ENCODE peak calls at places on chromosome 18, in nine cellular contexts. D, W, J, R, N, I, Y, B and E are unnamed samples.

GRCh38 chr18:1954583-1955312 is 616.6 kb downstream of the METTL4 start:
- DNase-seq in D (no peak), W (no peak), J (no peak), R (no peak), N (no peak), I (no peak), Y (no peak), B (no peak), E (no peak)

GRCh38 chr18:24868760-24869237 is 408.4 kb downstream of the HRH4 start:
- DNase-seq in D (no peak), W (no peak), J (no peak), R (no peak), N (peak; percentile 59), I (no peak), Y (no peak), B (no peak), E (no peak)

GRCh38 chr18:22385718-22386117 is 32.0 kb downstream of the CTAGE1 start:
- DNase-seq in D (no peak), W (no peak), J (no peak), R (no peak), N (peak; percentile 60), I (no peak), Y (no peak), B (no peak), E (no peak)

GRCh38 chr18:2883137-2883671 is 36.4 kb downstream of the EMILIN2 start:
- DNase-seq in D (no peak), W (no peak), J (peak; percentile 54), R (no peak), N (no peak), I (no peak), Y (peak; percentile 83), B (no peak), E (no peak)

GRCh38 chr18:80140455-80140985 is 31.5 kb downstream of the ADNP2 start:
- DNase-seq in D (no peak), W (no peak), J (no peak), R (no peak), N (no peak), I (no peak), Y (no peak), B (no peak), E (no peak)

GRCh38 chr18:45775241-45775676 is 50.2 kb upstream of the SIGLEC15 start:
- DNase-seq in D (peak; percentile 83), W (no peak), J (no peak), R (peak; percentile 68), N (no peak), I (peak; percentile 49), Y (peak; percentile 77), B (peak; percentile 74), E (no peak)

GRCh38 chr18:40531061-40531460 is 1424.0 kb upstream of the PIK3C3 start:
- DNase-seq in D (no peak), W (no peak), J (no peak), R (no peak), N (no peak), I (no peak), Y (no peak), B (peak; percentile 42), E (no peak)

GRCh38 chr18:5237723-5238370 is 40.8 kb upstream of the AKAIN1 start:
- DNase-seq in D (peak; percentile 92), W (peak; percentile 77), J (peak; percentile 85), R (peak; percentile 88), N (peak; percentile 79), I (peak; percentile 99), Y (peak; percentile 94), B (peak; percentile 86), E (peak; percentile 89)

GRCh38 chr18:12599543-12599942 is 58.4 kb downstream of the SPIRE1 start:
- DNase-seq in D (no peak), W (peak; percentile 62), J (no peak), R (no peak), N (no peak), I (no peak), Y (no peak), B (no peak), E (no peak)

GRCh38 chr18:7164610-7165009 is 47.0 kb upstream of the LAMA1 start:
- DNase-seq in D (no peak), W (no peak), J (no peak), R (no peak), N (no peak), I (no peak), Y (no peak), B (peak; percentile 55), E (peak; percentile 54)

GRCh38 chr18:76953186-76953982 is 131.0 kb downstream of the ZNF236 start:
- DNase-seq in D (peak; percentile 87), W (peak; percentile 7), J (no peak), R (peak; percentile 51), N (no peak), I (peak; percentile 44), Y (no peak), B (no peak), E (no peak)

GRCh38 chr18:26457611-26458350 is 90.6 kb downstream of the KCTD1 start:
- DNase-seq in D (no peak), W (no peak), J (no peak), R (peak; percentile 70), N (no peak), I (no peak), Y (no peak), B (peak; percentile 85), E (peak; percentile 79)

GRCh38 chr18:72283148-72283925 is 260.8 kb downstream of the CBLN2 start:
- DNase-seq in D (no peak), W (no peak), J (no peak), R (no peak), N (no peak), I (no peak), Y (no peak), B (no peak), E (no peak)

GRCh38 chr18:39842042-39842791 is 2112.8 kb upstream of the PIK3C3 start:
- DNase-seq in D (no peak), W (no peak), J (no peak), R (no peak), N (no peak), I (peak; percentile 30), Y (no peak), B (peak; percentile 52), E (no peak)

GRCh38 chr18:31694297-31694696 is 9.9 kb upstream of the B4GALT6 start:
- DNase-seq in D (no peak), W (no peak), J (no peak), R (no peak), N (no peak), I (no peak), Y (no peak), B (no peak), E (no peak)

GRCh38 chr18:75926811-75927210 is 499.3 kb upstream of the SMIM21 start:
- DNase-seq in D (no peak), W (no peak), J (no peak), R (no peak), N (no peak), I (no peak), Y (no peak), B (no peak), E (no peak)

GRCh38 chr18:72674710-72675109 is 130.6 kb upstream of the CBLN2 start:
- DNase-seq in D (no peak), W (no peak), J (peak; percentile 56), R (no peak), N (no peak), I (no peak), Y (no peak), B (peak; percentile 83), E (peak; percentile 26)

GRCh38 chr18:55338955-55339662 is 248.9 kb downstream of the TCF4 start:
- DNase-seq in D (no peak), W (no peak), J (no peak), R (no peak), N (no peak), I (peak; percentile 21), Y (no peak), B (peak; percentile 43), E (no peak)